ENCODE peak calls at places on chromosomes 4 and X, in seven cellular contexts. One of them, this sample, is unnamed.
A peak's percentile ranks its signal among the peaks of the same experiment; 100 is the strongest.

GRCh38 chrX:107715331-107716044 is 60.1 kb downstream of the TSC22D3 start:
- DNase-seq in ovary: no peak
- DNase-seq in K562: no peak
- DNase-seq in HepG2: no peak
- DNase-seq in sigmoid colon: no peak
- DNase-seq in transverse colon: peak; percentile 11
- DNase-seq in tibial nerve: no peak
- DNase-seq in this sample: peak; percentile 30

GRCh38 chr4:61336488-61336887 is 136.4 kb downstream of the ADGRL3 start:
- DNase-seq in ovary: no peak
- DNase-seq in K562: no peak
- DNase-seq in HepG2: no peak
- DNase-seq in sigmoid colon: no peak
- DNase-seq in transverse colon: no peak
- DNase-seq in tibial nerve: peak; percentile 21
- DNase-seq in this sample: no peak

GRCh38 chrX:65451663-65452062 is 82.9 kb downstream of the LAS1L start:
- DNase-seq in ovary: no peak
- DNase-seq in K562: peak; percentile 23
- DNase-seq in HepG2: peak; percentile 15
- DNase-seq in sigmoid colon: no peak
- DNase-seq in transverse colon: peak; percentile 8
- DNase-seq in tibial nerve: no peak
- DNase-seq in this sample: peak; percentile 34

GRCh38 chrX:123422875-123423274 is 238.8 kb downstream of the GRIA3 start:
- DNase-seq in ovary: no peak
- DNase-seq in K562: peak; percentile 24
- DNase-seq in HepG2: peak; percentile 1
- DNase-seq in sigmoid colon: no peak
- DNase-seq in transverse colon: peak; percentile 16
- DNase-seq in tibial nerve: peak; percentile 5
- DNase-seq in this sample: peak; percentile 9

GRCh38 chrX:16023790-16024734 is 99.3 kb upstream of the GRPR start:
- DNase-seq in ovary: no peak
- DNase-seq in K562: no peak
- DNase-seq in HepG2: peak; percentile 1
- DNase-seq in sigmoid colon: no peak
- DNase-seq in transverse colon: no peak
- DNase-seq in tibial nerve: no peak
- DNase-seq in this sample: no peak

GRCh38 chrX:48459483-48459882 is 10.6 kb downstream of the SLC38A5 start:
- DNase-seq in ovary: no peak
- DNase-seq in K562: no peak
- DNase-seq in HepG2: no peak
- DNase-seq in sigmoid colon: no peak
- DNase-seq in transverse colon: no peak
- DNase-seq in tibial nerve: no peak
- DNase-seq in this sample: no peak

GRCh38 chr4:80045831-80046230 is 27.2 kb downstream of the ANTXR2 start:
- DNase-seq in ovary: no peak
- DNase-seq in K562: no peak
- DNase-seq in HepG2: no peak
- DNase-seq in sigmoid colon: no peak
- DNase-seq in transverse colon: no peak
- DNase-seq in tibial nerve: no peak
- DNase-seq in this sample: no peak

GRCh38 chr4:64158648-64159326 is 250.5 kb downstream of the TECRL start:
- DNase-seq in ovary: peak; percentile 44
- DNase-seq in K562: peak; percentile 60
- DNase-seq in HepG2: peak; percentile 59
- DNase-seq in sigmoid colon: no peak
- DNase-seq in transverse colon: peak; percentile 29
- DNase-seq in tibial nerve: peak; percentile 84
- DNase-seq in this sample: peak; percentile 79

GRCh38 chr4:7514789-7515188 is 80.1 kb upstream of the PSAPL1 start:
- DNase-seq in ovary: peak; percentile 24
- DNase-seq in K562: no peak
- DNase-seq in HepG2: peak; percentile 21
- DNase-seq in sigmoid colon: no peak
- DNase-seq in transverse colon: no peak
- DNase-seq in tibial nerve: no peak
- DNase-seq in this sample: no peak

GRCh38 chr4:158798062-158798461 is 29.2 kb downstream of the FNIP2 start:
- DNase-seq in ovary: no peak
- DNase-seq in K562: no peak
- DNase-seq in HepG2: no peak
- DNase-seq in sigmoid colon: no peak
- DNase-seq in transverse colon: no peak
- DNase-seq in tibial nerve: no peak
- DNase-seq in this sample: no peak

GRCh38 chrX:53587795-53588194 is 98.7 kb downstream of the HUWE1 start:
- DNase-seq in ovary: no peak
- DNase-seq in K562: no peak
- DNase-seq in HepG2: no peak
- DNase-seq in sigmoid colon: no peak
- DNase-seq in transverse colon: no peak
- DNase-seq in tibial nerve: no peak
- DNase-seq in this sample: no peak

GRCh38 chr4:3387154-3387942 is 54.4 kb upstream of the HGFAC start:
- DNase-seq in ovary: no peak
- DNase-seq in K562: no peak
- DNase-seq in HepG2: no peak
- DNase-seq in sigmoid colon: peak; percentile 61
- DNase-seq in transverse colon: no peak
- DNase-seq in tibial nerve: no peak
- DNase-seq in this sample: no peak

GRCh38 chr4:3387943-3388348 is 53.8 kb upstream of the HGFAC start:
- DNase-seq in ovary: peak; percentile 75
- DNase-seq in K562: no peak
- DNase-seq in HepG2: no peak
- DNase-seq in sigmoid colon: peak; percentile 93
- DNase-seq in transverse colon: peak; percentile 74
- DNase-seq in tibial nerve: peak; percentile 86
- DNase-seq in this sample: peak; percentile 56

GRCh38 chr4:3389879-3390840 is 51.6 kb upstream of the HGFAC start:
- DNase-seq in ovary: no peak
- DNase-seq in K562: no peak
- DNase-seq in HepG2: no peak
- DNase-seq in sigmoid colon: peak; percentile 58
- DNase-seq in transverse colon: no peak
- DNase-seq in tibial nerve: no peak
- DNase-seq in this sample: no peak

GRCh38 chr4:3389186-3389878 is 52.4 kb upstream of the HGFAC start:
- DNase-seq in ovary: peak; percentile 33
- DNase-seq in K562: no peak
- DNase-seq in HepG2: no peak
- DNase-seq in sigmoid colon: peak; percentile 61
- DNase-seq in transverse colon: no peak
- DNase-seq in tibial nerve: no peak
- DNase-seq in this sample: no peak

DNA sequence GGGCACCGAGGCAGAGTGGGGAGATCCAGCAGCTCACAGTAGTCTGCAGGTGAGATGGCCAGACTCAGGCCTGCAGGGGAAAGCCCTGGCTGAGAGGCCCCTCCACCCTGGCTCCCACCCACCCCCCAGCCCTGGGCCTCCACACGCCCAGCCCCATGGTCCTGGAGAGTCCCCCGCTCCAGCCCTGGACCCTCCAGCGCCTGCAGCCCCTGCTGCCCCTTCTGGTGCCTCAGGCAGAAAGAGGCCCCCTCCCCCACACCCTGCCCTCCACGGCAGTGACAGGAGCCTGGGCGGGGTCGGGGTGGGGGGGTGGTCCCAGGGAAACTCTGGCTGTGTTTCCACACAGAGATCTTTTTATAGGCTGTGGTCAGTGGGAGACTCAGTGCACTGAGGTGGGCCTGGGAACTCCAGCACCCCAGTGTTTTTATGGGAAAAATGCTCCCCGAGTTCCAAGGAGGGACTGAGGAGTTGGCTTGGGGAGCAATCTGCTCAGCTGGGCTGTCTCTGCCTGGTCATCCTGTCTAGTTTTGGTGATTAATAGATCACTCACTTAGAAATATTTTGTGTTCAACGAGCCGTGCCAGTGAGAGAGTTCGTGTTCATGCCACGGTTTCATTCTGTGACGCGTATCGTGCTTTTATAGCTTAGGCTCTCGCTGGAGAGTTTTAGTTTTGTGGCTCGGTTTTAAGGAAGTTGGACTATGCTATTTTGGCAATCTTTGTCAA is 53.1 kb upstream of the HGFAC start:
- DNase-seq in ovary: peak; percentile 37
- DNase-seq in K562: no peak
- DNase-seq in HepG2: no peak
- DNase-seq in sigmoid colon: peak; percentile 71
- DNase-seq in transverse colon: no peak
- DNase-seq in tibial nerve: no peak
- DNase-seq in this sample: peak; percentile 79
- TF ChIP-seq POLR2A in ovary: no peak
- TF ChIP-seq POLR2A in K562: no peak
- TF ChIP-seq POLR2A in HepG2: no peak
- TF ChIP-seq POLR2A in sigmoid colon: no peak
- TF ChIP-seq POLR2A in transverse colon: no peak
- TF ChIP-seq POLR2A in tibial nerve: no peak
- TF ChIP-seq POLR2A in this sample: no peak

DNA sequence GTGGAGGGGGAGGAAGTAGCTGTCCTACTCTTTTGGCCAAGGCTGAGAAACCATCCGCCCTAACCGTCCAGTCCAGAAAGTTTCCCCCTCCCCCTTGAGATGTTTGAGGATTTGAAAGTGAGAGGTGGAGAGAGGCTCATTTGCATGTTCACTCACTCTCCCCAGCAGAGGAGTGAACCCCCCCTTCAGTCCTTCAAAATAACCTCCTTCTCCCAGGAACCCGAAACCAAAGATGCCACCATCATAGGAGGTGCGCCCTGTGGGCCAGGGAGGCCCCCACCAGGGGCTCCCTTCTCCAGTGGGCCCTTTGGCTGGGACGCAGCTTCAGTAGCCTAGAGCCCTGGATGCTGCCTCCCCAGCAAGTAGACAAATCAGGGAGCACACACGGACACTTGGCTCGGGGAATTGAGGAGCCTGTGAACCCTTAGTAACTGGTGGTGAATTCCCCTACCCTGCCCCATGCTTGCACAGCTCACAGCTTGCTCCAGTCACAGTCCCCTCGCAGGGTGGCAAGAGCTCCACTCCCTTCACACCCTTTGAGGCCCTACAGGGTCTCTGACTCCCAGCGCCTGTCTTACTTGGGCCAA is 25.6 kb downstream of the ELF4 start:
- DNase-seq in ovary: no peak
- DNase-seq in K562: peak; percentile 46
- DNase-seq in HepG2: no peak
- DNase-seq in sigmoid colon: no peak
- DNase-seq in transverse colon: no peak
- DNase-seq in tibial nerve: no peak
- DNase-seq in this sample: peak; percentile 87
- H3K4me3 ChIP-seq in ovary: no peak overlapping the region
- H3K4me3 ChIP-seq in K562: no peak overlapping the region
- H3K4me3 ChIP-seq in HepG2: no peak overlapping the region
- H3K4me3 ChIP-seq in sigmoid colon: no peak overlapping the region
- H3K4me3 ChIP-seq in transverse colon: no peak overlapping the region
- H3K4me3 ChIP-seq in tibial nerve: no peak overlapping the region
- H3K4me3 ChIP-seq in this sample: peak overlapping the region; percentile 59

GRCh38 chr4:156970501-156971167 is 965 bp downstream of the PDGFC start:
- DNase-seq in ovary: peak; percentile 73
- DNase-seq in K562: no peak
- DNase-seq in HepG2: peak; percentile 61
- DNase-seq in sigmoid colon: peak; percentile 87
- DNase-seq in transverse colon: peak; percentile 61
- DNase-seq in tibial nerve: peak; percentile 46
- DNase-seq in this sample: no peak
- TF ChIP-seq POLR2A in ovary: no peak
- TF ChIP-seq POLR2A in K562: no peak
- TF ChIP-seq POLR2A in HepG2: no peak
- TF ChIP-seq POLR2A in sigmoid colon: no peak
- TF ChIP-seq POLR2A in transverse colon: peak; percentile 12
- TF ChIP-seq POLR2A in tibial nerve: no peak
- TF ChIP-seq POLR2A in this sample: no peak

DNA sequence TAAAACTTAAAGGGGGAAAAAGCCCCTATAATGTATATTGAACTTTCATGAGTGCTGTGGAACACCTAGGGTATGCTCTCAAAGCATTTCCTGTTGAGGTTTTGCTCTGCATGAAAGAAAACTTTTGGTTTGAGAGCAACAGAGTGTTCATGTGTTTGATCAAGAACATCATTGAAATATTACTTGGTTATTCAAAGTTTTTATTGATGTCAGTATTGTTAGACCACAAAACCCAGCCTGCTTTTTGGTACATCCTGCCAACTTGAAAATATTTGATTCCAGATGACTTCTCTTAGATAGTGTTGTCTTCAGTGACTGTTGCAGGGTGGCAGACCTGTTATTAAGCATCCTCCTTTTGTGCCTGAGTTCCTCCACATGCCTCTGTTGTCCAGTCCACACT is 68.0 kb downstream of the N4BP2 start:
- DNase-seq in ovary: no peak
- DNase-seq in K562: no peak
- DNase-seq in HepG2: no peak
- DNase-seq in sigmoid colon: no peak
- DNase-seq in transverse colon: no peak
- DNase-seq in tibial nerve: no peak
- DNase-seq in this sample: no peak
- H3K4me3 ChIP-seq in ovary: no peak overlapping the region
- H3K4me3 ChIP-seq in K562: no peak overlapping the region
- H3K4me3 ChIP-seq in HepG2: no peak overlapping the region
- H3K4me3 ChIP-seq in sigmoid colon: no peak overlapping the region
- H3K4me3 ChIP-seq in transverse colon: no peak overlapping the region
- H3K4me3 ChIP-seq in tibial nerve: no peak overlapping the region
- H3K4me3 ChIP-seq in this sample: no peak overlapping the region

This sample was measured in NB4.